ENCODE peak calls at places on chromosome 6, in six cellular contexts. G is astrocyte, I is fibroblast of lung, Y is IMR-90, T is Karpas-422, K is SK-N-SH. F is an unnamed sample. For H3K27me3, the result is how much of the 10 kb centered on the place peaks cover.

GRCh38 chr6:79234150-79235022 is at the start of gene HMGN3:
- DNase-seq in G (peak), I (peak), Y (peak), T (peak), K (peak), F (peak)

GRCh38 chr6:156697224-156697623 is 80.0 kb upstream of the ARID1B start:
- DNase-seq in G (no peak), I (no peak), Y (no peak), T (peak), K (no peak), F (no peak)

GRCh38 chr6:39239527-39240154 is 10.4 kb upstream of the KCNK5 start:
- DNase-seq in G (no peak), I (no peak), Y (no peak), T (no peak), K (no peak), F (no peak)

GRCh38 chr6:165661416-165662001 is 1.5 kb downstream of the PDE10A start:
- DNase-seq in G (no peak), I (no peak), Y (peak), T (no peak), K (peak), F (peak)

GRCh38 chr6:157264701-157265100 is 58.6 kb downstream of the TMEM242 start:
- DNase-seq in G (no peak), I (no peak), Y (no peak), T (no peak), K (no peak), F (no peak)

GRCh38 chr6:11174245-11174616 is 58.2 kb downstream of the NEDD9 start:
- DNase-seq in G (no peak), I (no peak), Y (no peak), T (no peak), K (no peak), F (no peak)

GRCh38 chr6:106134906-106135634 is 48.9 kb downstream of the PRDM1 start:
- DNase-seq in G (peak), I (peak), Y (no peak), T (no peak), K (no peak), F (no peak)

GRCh38 chr6:130435181-130435580 is 69.4 kb downstream of the TMEM200A start:
- DNase-seq in G (no peak), I (no peak), Y (no peak), T (no peak), K (no peak), F (no peak)

GRCh38 chr6:150452642-150453243 is 83.9 kb downstream of the IYD start:
- DNase-seq in G (peak), I (peak), Y (no peak), T (no peak), K (no peak), F (no peak)

GRCh38 chr6:158706369-158706982 is 56.6 kb downstream of the SYTL3 start:
- DNase-seq in G (peak), I (peak), Y (peak), T (no peak), K (peak), F (peak)

GRCh38 chr6:118198746-118199145 is 291.7 kb downstream of the SLC35F1 start:
- DNase-seq in G (peak), I (peak), Y (peak), T (no peak), K (no peak), F (no peak)

GRCh38 chr6:12232821-12233220 is 57.3 kb upstream of the EDN1 start:
- DNase-seq in G (no peak), I (no peak), Y (no peak), T (no peak), K (no peak), F (no peak)

GRCh38 chr6:41705996-41706835 is 29.2 kb downstream of the TFEB start:
- DNase-seq in G (peak), I (peak), Y (peak), T (peak), K (peak), F (peak)

GRCh38 chr6:150704447-150705192 is 104.9 kb downstream of the PLEKHG1 start:
- DNase-seq in G (no peak), I (no peak), Y (no peak), T (peak), K (no peak), F (no peak)

GRCh38 chr6:151620179-151620578 is 126.4 kb downstream of the CCDC170 start:
- DNase-seq in G (no peak), I (no peak), Y (no peak), T (no peak), K (no peak), F (no peak)

GRCh38 chr6:38027685-38028373 is 208.3 kb downstream of the ZFAND3 start:
- DNase-seq in G (no peak), I (peak), Y (no peak), T (no peak), K (no peak), F (no peak)

GRCh38 chr6:151391021-151391470 is 313 bp downstream of the ZBTB2 start:
- DNase-seq in G (peak), I (peak), Y (peak), T (peak), K (peak), F (peak)

GRCh38 chr6:11282875-11283274 is 50.4 kb upstream of the NEDD9 start:
- DNase-seq in G (no peak), I (no peak), Y (no peak), T (no peak), K (no peak), F (no peak)

GRCh38 chr6:3260772-3261517 is 2.2 kb downstream of the PSMG4 start:
- DNase-seq in G (no peak), I (no peak), Y (no peak), T (no peak), K (no peak), F (no peak)

GRCh38 chr6:56770011-56770520 is 127.4 kb upstream of the DST start:
- DNase-seq in G (no peak), I (no peak), Y (peak), T (no peak), K (peak), F (no peak)

GRCh38 chr6:24283043-24283985 is 74.5 kb downstream of the DCDC2 start:
- DNase-seq in G (peak), I (peak), Y (peak), T (peak), K (peak), F (peak)

GRCh38 chr6:73879466-73879865 is 183.5 kb downstream of the CD109 start:
- DNase-seq in G (no peak), I (no peak), Y (no peak), T (no peak), K (no peak), F (no peak)

GRCh38 chr6:124490123-124490522 is 472.1 kb upstream of the RNF217 start:
- DNase-seq in G (peak), I (peak), Y (no peak), T (no peak), K (no peak), F (no peak)

DNA sequence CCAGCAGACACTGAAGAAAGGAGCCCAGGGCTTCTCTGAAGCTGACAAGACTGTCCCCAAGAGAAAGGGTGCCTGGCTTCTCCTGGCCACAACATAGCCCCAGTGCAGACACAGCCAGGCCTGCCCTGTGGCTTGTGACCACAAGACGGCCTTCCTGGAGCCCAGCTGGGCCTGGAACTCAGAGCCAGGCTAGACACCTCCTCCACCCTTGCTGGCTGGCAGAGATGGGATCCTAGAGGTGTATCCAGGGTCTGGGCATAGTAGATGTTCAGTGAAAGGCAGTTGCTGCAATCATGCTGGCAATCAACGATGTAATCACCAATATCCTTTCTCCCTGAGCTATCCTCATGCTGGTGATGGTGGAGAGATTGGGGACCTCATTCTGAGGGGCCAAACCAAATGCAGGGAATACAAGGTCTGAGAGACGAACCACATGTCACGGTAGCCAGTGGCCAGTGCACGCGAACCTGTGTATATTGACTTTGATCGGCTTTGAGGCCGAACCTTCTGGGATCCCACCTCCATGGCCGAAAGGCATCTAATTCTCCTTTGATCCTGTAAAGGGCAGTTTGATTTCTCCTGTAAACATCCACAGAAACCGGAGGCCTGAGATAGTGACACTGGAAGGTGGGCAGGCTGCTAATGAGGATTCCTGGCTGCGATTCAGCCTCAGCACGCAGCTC is 115.2 kb downstream of the PSMB1 start:
- DNase-seq in G (peak), I (peak), Y (peak), T (no peak), K (no peak), F (peak)
- H3K27ac ChIP-seq in G (peak), I (peak), Y (peak), T (no peak), K (peak), F (peak)

GRCh38 chr6:34066772-34067770 is 78.8 kb downstream of the GRM4 start:
- DNase-seq in G (no peak), I (no peak), Y (no peak), T (no peak), K (no peak), F (no peak)

GRCh38 chr6:34063641-34064040 is 82.2 kb downstream of the GRM4 start:
- DNase-seq in G (no peak), I (no peak), Y (no peak), T (no peak), K (no peak), F (no peak)

GRCh38 chr6:34066284-34066571 is 79.7 kb downstream of the GRM4 start:
- DNase-seq in G (no peak), I (no peak), Y (no peak), T (no peak), K (no peak), F (no peak)

GRCh38 chr6:34064675-34065074 is 81.2 kb downstream of the GRM4 start:
- DNase-seq in G (no peak), I (no peak), Y (no peak), T (no peak), K (no peak), F (no peak)

GRCh38 chr6:34065470-34066283 is 80.2 kb downstream of the GRM4 start:
- DNase-seq in G (no peak), I (no peak), Y (no peak), T (no peak), K (peak), F (no peak)
- H3K27me3 ChIP-seq in G (under half), I (under half), Y (half or more), T (under half), K (under half), F (under half)

DNA sequence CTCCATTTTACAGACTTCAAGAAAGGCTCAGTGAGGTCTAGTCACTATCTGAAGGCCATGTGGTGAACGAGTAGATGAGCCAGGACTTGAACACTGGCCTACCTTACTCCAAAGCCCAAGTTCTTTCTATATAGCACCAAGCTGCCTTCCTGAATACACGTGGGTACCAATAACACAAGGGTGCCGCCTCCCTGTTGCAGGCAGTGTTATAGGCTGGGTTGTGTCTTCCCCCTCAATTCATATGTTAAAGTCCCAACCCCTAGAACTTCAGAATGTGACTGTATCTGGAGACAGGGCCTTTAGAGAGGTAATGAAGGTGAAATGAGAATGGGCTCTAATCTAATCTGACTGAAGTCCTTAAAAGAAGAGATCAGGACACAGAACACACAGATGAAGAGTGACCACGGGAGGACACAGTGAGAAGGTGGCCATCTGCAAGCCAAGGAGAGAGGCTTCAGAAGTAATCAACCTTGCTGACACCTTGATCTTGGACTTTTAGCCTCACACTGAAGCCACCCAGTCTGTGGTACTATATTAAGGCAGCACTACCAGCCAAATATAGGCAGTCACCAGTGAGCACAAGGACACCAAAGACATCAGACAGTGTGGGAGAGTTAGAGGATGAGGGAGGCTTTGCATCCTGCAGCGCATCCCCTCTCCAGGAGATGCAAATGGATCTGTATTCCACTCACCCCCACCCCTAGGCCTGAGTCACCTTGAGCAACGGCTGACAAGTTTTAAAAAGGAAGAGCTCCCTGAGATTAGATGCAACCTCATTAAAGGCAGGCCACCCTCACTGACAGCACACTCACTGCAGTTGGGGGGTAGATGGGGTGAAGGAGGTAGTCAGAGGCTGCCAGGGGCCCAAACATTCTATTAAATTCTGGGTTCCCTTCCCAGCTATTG is 40.9 kb upstream of the LYRM2 start:
- DNase-seq in G (no peak), I (no peak), Y (no peak), T (no peak), K (no peak), F (no peak)
- H3K9ac ChIP-seq in G (no peak), I (no peak), Y (no peak), T (no peak), K (no peak), F (no peak)

DNA sequence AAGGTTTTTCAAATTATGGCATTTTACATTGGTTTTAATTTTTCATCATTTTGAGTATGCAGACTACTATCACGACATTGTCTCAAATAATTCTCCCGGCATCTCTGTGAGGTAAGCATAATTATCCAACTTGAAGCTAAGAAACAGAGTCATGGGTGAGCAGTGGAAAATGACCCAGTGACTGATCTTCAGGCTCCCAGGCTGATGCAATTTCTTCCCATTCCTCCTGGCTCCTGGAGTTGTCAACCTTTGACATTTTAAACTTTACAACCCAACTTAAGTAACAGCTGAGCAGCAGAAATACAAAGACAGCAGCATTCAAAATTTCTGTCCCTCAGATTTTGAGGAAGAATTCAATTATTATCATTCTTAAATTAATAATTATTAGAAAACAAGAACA is 13.6 kb upstream of the LAMA4 start:
- DNase-seq in G (no peak), I (no peak), Y (no peak), T (no peak), K (no peak), F (no peak)
- H3K27ac ChIP-seq in G (no peak), I (no peak), Y (no peak), T (no peak), K (no peak), F (no peak)

GRCh38 chr6:133767571-133767970 is 121.3 kb upstream of the TCF21 start:
- DNase-seq in G (no peak), I (peak), Y (peak), T (no peak), K (no peak), F (no peak)
- H3K27me3 ChIP-seq in G (under half), I (under half), Y (under half), T (under half), K (under half), F (under half)

GRCh38 chr6:22068561-22069346 is 228.1 kb downstream of the PRL start:
- DNase-seq in G (no peak), I (no peak), Y (no peak), T (no peak), K (no peak), F (no peak)

GRCh38 chr6:22067127-22067526 is 229.7 kb downstream of the PRL start:
- DNase-seq in G (no peak), I (no peak), Y (no peak), T (no peak), K (no peak), F (no peak)

GRCh38 chr6:22057962-22058361 is 238.9 kb downstream of the PRL start:
- DNase-seq in G (peak), I (peak), Y (peak), T (no peak), K (no peak), F (no peak)

GRCh38 chr6:22064558-22064957 is 232.3 kb downstream of the PRL start:
- DNase-seq in G (no peak), I (no peak), Y (no peak), T (no peak), K (no peak), F (no peak)

DNA sequence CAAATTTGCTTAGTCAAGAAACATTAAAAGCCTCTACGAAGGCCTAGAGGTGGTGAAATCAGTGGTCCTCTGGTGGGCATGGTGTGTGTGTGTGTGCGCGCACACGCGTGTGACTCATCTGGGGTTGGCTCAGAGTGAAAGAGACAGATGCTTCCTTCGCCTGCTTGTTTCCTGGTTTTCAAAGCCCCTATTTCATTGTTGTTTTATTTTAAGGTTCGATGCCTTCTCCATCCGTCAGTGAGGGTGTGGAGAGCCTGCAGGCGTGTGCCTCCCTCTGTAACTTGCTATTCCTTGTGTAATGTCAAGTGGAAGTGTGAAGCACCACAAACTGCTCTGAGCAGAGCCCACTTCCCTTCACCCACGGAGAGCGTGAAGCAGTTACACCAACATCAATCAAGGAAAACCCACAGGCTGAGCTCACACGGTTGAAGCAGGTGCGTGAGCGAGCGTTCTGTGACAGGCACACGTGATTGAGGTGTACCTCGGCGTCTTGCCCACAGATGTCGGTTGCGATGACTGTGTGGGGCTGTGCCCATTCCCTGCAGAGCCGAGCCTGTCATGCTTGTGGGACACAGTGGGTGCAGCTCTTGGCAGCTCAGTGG is 233.9 kb downstream of the PRL start:
- DNase-seq in G (no peak), I (no peak), Y (no peak), T (no peak), K (no peak), F (no peak)
- H3K9ac ChIP-seq in G (no peak), I (no peak), Y (no peak), T (no peak), K (no peak), F (no peak)

GRCh38 chr6:16079354-16079753 is 49.5 kb upstream of the MYLIP start:
- DNase-seq in G (no peak), I (no peak), Y (no peak), T (no peak), K (no peak), F (no peak)

GRCh38 chr6:16080204-16080603 is 48.7 kb upstream of the MYLIP start:
- DNase-seq in G (no peak), I (no peak), Y (no peak), T (no peak), K (no peak), F (no peak)

GRCh38 chr6:16081337-16081736 is 47.5 kb upstream of the MYLIP start:
- DNase-seq in G (no peak), I (no peak), Y (no peak), T (no peak), K (no peak), F (no peak)

GRCh38 chr6:16082367-16082766 is 46.5 kb upstream of the MYLIP start:
- DNase-seq in G (no peak), I (no peak), Y (no peak), T (no peak), K (no peak), F (no peak)

DNA sequence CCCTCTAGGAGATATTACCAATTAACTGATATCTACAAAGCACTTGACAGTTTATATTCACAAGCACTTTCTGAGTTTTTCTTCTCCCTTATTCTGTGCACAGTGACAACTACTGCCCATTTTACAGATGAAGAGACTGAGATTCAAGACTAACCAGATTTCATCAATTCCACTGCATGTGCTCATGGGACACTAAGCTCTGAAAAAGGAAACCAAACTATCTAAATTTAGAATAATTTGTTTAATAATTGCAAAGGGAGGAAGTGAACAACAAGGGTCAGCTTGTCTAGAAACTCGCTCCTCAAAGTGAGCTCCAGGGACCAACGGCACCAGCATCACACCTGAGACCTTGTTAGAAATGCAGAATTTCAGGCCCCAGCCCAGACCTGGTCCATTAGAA is 50.8 kb upstream of the MYLIP start:
- DNase-seq in G (no peak), I (no peak), Y (no peak), T (no peak), K (no peak), F (no peak)
- H3K27ac ChIP-seq in G (no peak), I (no peak), Y (no peak), T (no peak), K (no peak), F (no peak)